ENCODE peak calls at places on chromosome X, in nine cellular contexts. I is neural crest cell, Y is prostate gland, V is fibroblast of mammary gland, X is psoas muscle, G is kidney epithelial cell, N is HFFc6, L is RWPE1, Q is GM20000. C is an unnamed sample.

GRCh38 chrX:139298437-139298836 is 232.1 kb upstream of the F9 start:
- DNase-seq in I (no peak), Y (no peak), V (no peak), X (no peak), G (no peak), N (no peak), L (no peak), Q (no peak), C (no peak)

GRCh38 chrX:46683023-46683422 is 75.9 kb downstream of the SLC9A7 start:
- DNase-seq in I (no peak), Y (no peak), V (no peak), X (no peak), G (no peak), N (no peak), L (no peak), Q (no peak), C (peak)

GRCh38 chrX:23742174-23742692 is 843 bp downstream of the ACOT9 start:
- DNase-seq in I (no peak), Y (peak), V (peak), X (peak), G (peak), N (peak), L (peak), Q (peak), C (peak)

GRCh38 chrX:8731579-8732395 is at the start of gene ANOS1:
- DNase-seq in I (peak), Y (peak), V (no peak), X (peak), G (no peak), N (no peak), L (peak), Q (no peak), C (no peak)

GRCh38 chrX:55908685-55909212 is 191.2 kb downstream of the RRAGB start:
- DNase-seq in I (peak), Y (peak), V (peak), X (no peak), G (no peak), N (no peak), L (peak), Q (peak), C (no peak)

GRCh38 chrX:68647156-68647957 is at the start of gene STARD8:
- DNase-seq in I (peak), Y (no peak), V (peak), X (no peak), G (peak), N (peak), L (peak), Q (no peak), C (peak)

GRCh38 chrX:113741744-113742143 is 842.1 kb upstream of the HTR2C start:
- DNase-seq in I (no peak), Y (peak), V (peak), X (no peak), G (no peak), N (no peak), L (peak), Q (no peak), C (peak)

GRCh38 chrX:137227164-137227563 is 193.4 kb upstream of the GPR101 start:
- DNase-seq in I (no peak), Y (no peak), V (no peak), X (peak), G (no peak), N (no peak), L (no peak), Q (no peak), C (no peak)

GRCh38 chrX:71540801-71541545 is 8.1 kb downstream of the OGT start:
- DNase-seq in I (no peak), Y (no peak), V (no peak), X (no peak), G (no peak), N (no peak), L (no peak), Q (peak), C (no peak)

GRCh38 chrX:40224658-40225057 is 126.9 kb upstream of the BCOR start:
- DNase-seq in I (no peak), Y (peak), V (no peak), X (no peak), G (no peak), N (no peak), L (no peak), Q (no peak), C (no peak)

GRCh38 chrX:74295102-74295501 is 8.9 kb upstream of the ZCCHC13 start:
- DNase-seq in I (no peak), Y (no peak), V (no peak), X (no peak), G (no peak), N (no peak), L (no peak), Q (no peak), C (no peak)

GRCh38 chrX:74291577-74291963 is 12.4 kb upstream of the ZCCHC13 start:
- DNase-seq in I (no peak), Y (no peak), V (no peak), X (no peak), G (no peak), N (no peak), L (no peak), Q (no peak), C (no peak)

GRCh38 chrX:74286950-74287349 is 17.0 kb upstream of the ZCCHC13 start:
- DNase-seq in I (no peak), Y (no peak), V (peak), X (no peak), G (no peak), N (peak), L (no peak), Q (no peak), C (peak)

GRCh38 chrX:74293343-74293946 is 10.5 kb upstream of the ZCCHC13 start:
- DNase-seq in I (peak), Y (peak), V (peak), X (peak), G (peak), N (peak), L (peak), Q (peak), C (peak)

GRCh38 chrX:74291964-74292891 is 11.8 kb upstream of the ZCCHC13 start:
- DNase-seq in I (peak), Y (peak), V (peak), X (peak), G (peak), N (peak), L (peak), Q (peak), C (peak)
- TF ChIP-seq CTCF in I (no peak), Y (peak), V (no peak), X (no peak), G (peak), N (peak), L (peak), Q (peak), C (peak)

GRCh38 chrX:53087378-53087777 is 5.2 kb downstream of the TSPYL2 start:
- DNase-seq in I (no peak), Y (no peak), V (no peak), X (no peak), G (no peak), N (no peak), L (no peak), Q (no peak), C (no peak)
- TF ChIP-seq CTCF in I (no peak), Y (no peak), V (no peak), X (no peak), G (no peak), N (no peak), L (no peak), Q (no peak), C (no peak)

DNA sequence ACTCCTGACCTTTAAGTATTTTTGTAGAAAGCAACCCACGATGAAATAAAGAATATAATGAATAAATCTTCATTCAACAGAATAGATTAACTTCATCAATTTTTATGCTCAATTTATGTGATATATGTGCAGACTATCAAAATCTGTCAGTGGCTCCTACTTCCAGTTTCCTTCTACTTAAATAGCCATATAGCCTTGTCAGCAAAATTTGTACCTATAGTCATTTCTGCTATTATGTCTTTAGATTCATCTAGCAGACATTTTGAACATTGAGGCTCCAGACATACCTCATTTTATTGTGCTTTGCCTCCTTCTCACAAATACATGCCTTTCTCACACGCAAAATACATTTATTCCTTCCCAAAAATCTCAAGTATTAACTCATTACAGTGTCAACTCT is 971.7 kb downstream of the FAM133A start:
- DNase-seq in I (no peak), Y (no peak), V (no peak), X (no peak), G (no peak), N (no peak), L (no peak), Q (no peak), C (no peak)
- TF ChIP-seq CTCF in I (no peak), Y (no peak), V (no peak), X (no peak), G (no peak), N (no peak), L (no peak), Q (no peak), C (no peak)

GRCh38 chrX:125709532-125709931 is 389.9 kb downstream of the TEX13C start:
- DNase-seq in I (no peak), Y (no peak), V (no peak), X (no peak), G (no peak), N (no peak), L (no peak), Q (no peak), C (no peak)
- TF ChIP-seq CTCF in I (no peak), Y (no peak), V (no peak), X (no peak), G (no peak), N (no peak), L (no peak), Q (no peak), C (no peak)

C was measured in fibroblast of the aortic adventitia.